ENCODE peak calls at places on chromosomes 3 and 15, in eight cellular contexts. H is IMR-90, Q is A549, P is ovary, C is HCT116, W is fibroblast of lung, E is left ventricle myocardium inferior, Y is psoas muscle. S is an unnamed sample. For H3K4me1 and H3K9me3, the result is how much of the 10 kb centered on the place peaks cover.

GRCh38 chr3:46132565-46132964 is 75.5 kb downstream of the CCR1 start:
- DNase-seq in H (no peak), Q (no peak), P (no peak), C (no peak), W (no peak), E (no peak), Y (no peak), S (no peak)

GRCh38 chr15:69321041-69321554 is 22.4 kb downstream of the PAQR5 start:
- DNase-seq in H (peak), Q (no peak), P (no peak), C (no peak), W (no peak), E (no peak), Y (no peak), S (no peak)

GRCh38 chr3:123396171-123397049 is 52.5 kb downstream of the ADCY5 start:
- DNase-seq in H (no peak), Q (no peak), P (no peak), C (no peak), W (no peak), E (no peak), Y (no peak), S (no peak)

GRCh38 chr3:122074621-122075265 is 19.6 kb downstream of the CD86 start:
- DNase-seq in H (no peak), Q (no peak), P (no peak), C (no peak), W (no peak), E (peak), Y (peak), S (no peak)

GRCh38 chr3:179348325-179349013 is 960 bp downstream of the MFN1 start:
- DNase-seq in H (no peak), Q (no peak), P (no peak), C (no peak), W (no peak), E (no peak), Y (no peak), S (no peak)

GRCh38 chr15:57518779-57519410 is 72.8 kb upstream of the MYZAP start:
- DNase-seq in H (no peak), Q (no peak), P (no peak), C (no peak), W (no peak), E (no peak), Y (no peak), S (no peak)

GRCh38 chr15:68652141-68652540 is 73.3 kb downstream of the CORO2B start:
- DNase-seq in H (no peak), Q (no peak), P (peak), C (no peak), W (no peak), E (peak), Y (no peak), S (no peak)

GRCh38 chr3:69838217-69838616 is 99.0 kb downstream of the MITF start:
- DNase-seq in H (peak), Q (no peak), P (no peak), C (no peak), W (peak), E (no peak), Y (no peak), S (no peak)

GRCh38 chr3:13228584-13228983 is 155.4 kb upstream of the IQSEC1 start:
- DNase-seq in H (no peak), Q (no peak), P (no peak), C (no peak), W (no peak), E (no peak), Y (no peak), S (no peak)

GRCh38 chr15:52698514-52698913 is 19.3 kb upstream of the ATOSA start:
- DNase-seq in H (peak), Q (no peak), P (no peak), C (no peak), W (no peak), E (no peak), Y (no peak), S (no peak)

GRCh38 chr3:150545419-150546225 is 674 bp downstream of the SERP1 start:
- DNase-seq in H (no peak), Q (no peak), P (no peak), C (no peak), W (peak), E (peak), Y (no peak), S (no peak)

GRCh38 chr3:32078085-32078634 is 28.3 kb upstream of the GPD1L start:
- DNase-seq in H (no peak), Q (no peak), P (no peak), C (no peak), W (no peak), E (no peak), Y (no peak), S (no peak)

GRCh38 chr3:117898722-117899121 is 1135.9 kb downstream of the IGSF11 start:
- DNase-seq in H (no peak), Q (no peak), P (no peak), C (peak), W (no peak), E (no peak), Y (no peak), S (peak)

GRCh38 chr3:33746412-33747116 is 28.5 kb upstream of the CLASP2 start:
- DNase-seq in H (no peak), Q (no peak), P (no peak), C (no peak), W (no peak), E (no peak), Y (no peak), S (no peak)

GRCh38 chr3:133371181-133371580 is 28.7 kb upstream of the BFSP2 start:
- DNase-seq in H (no peak), Q (no peak), P (no peak), C (no peak), W (no peak), E (no peak), Y (no peak), S (no peak)

DNA sequence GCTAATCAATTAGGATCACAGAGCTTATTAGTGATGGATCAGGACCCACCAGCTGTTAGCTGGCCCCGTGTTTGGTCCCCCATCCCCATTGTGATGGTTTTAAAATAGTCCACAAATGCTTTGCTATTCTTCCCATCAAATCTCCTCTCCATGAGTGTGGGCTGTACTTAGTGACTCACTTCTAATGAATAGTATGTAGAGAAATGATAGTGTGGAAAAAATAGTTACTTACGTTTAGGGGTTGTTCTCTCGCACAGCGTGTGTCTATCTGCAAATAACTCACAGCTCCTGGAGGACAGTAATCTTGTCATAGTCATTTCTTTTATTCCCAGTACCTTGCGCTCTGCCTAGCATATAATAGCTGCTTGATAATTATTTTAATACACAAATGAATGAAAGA is 74.2 kb upstream of the KLF13 start:
- DNase-seq in H (no peak), Q (no peak), P (no peak), C (no peak), W (peak), E (no peak), Y (no peak), S (no peak)
- H3K4me1 ChIP-seq in H (under half), Q (under half), P (under half), C (under half), W (under half), E (under half), Y (under half), S (under half)

DNA sequence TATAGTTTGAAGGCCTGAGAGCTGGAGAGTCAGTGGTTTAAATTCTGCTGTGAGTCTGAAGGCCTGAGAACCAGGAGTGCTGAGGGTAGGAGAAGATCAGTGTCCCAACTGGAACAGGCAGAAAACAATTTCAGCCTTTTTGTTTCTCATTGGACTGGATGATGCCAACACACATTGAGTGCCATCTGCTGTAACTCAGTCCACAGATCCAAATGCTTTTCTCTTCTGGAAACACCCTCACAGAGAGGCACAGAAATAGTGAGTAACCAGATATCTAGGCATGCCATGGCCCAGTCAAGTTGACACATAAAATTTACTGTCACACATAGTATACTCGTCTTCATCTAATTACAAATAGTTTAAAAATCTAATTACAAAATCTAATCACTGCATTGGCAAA is 100.8 kb downstream of the NEO1 start:
- DNase-seq in H (no peak), Q (no peak), P (no peak), C (no peak), W (no peak), E (no peak), Y (no peak), S (no peak)
- H3K9me3 ChIP-seq in H (under half), Q (under half), P (under half), C (under half), W (under half), E (under half), Y (under half), S (under half)

GRCh38 chr3:89107461-89108035 is at the start of gene EPHA3:
- DNase-seq in H (peak), Q (peak), P (peak), C (no peak), W (peak), E (peak), Y (peak), S (peak)
- H3K4me3 ChIP-seq in H (peak), Q (peak), P (peak), C (no peak), W (peak), E (peak), Y (peak), S (peak)

GRCh38 chr15:67101981-67102929 is 36.9 kb downstream of the SMAD3 start:
- DNase-seq in H (peak), Q (no peak), P (no peak), C (no peak), W (peak), E (no peak), Y (no peak), S (no peak)

GRCh38 chr15:67103869-67104268 is 38.5 kb downstream of the SMAD3 start:
- DNase-seq in H (no peak), Q (no peak), P (no peak), C (no peak), W (no peak), E (no peak), Y (no peak), S (no peak)

GRCh38 chr15:67104453-67104852 is 39.1 kb downstream of the SMAD3 start:
- DNase-seq in H (no peak), Q (no peak), P (no peak), C (no peak), W (no peak), E (no peak), Y (no peak), S (no peak)

GRCh38 chr15:67103021-67103420 is 37.6 kb downstream of the SMAD3 start:
- DNase-seq in H (no peak), Q (no peak), P (no peak), C (no peak), W (no peak), E (no peak), Y (no peak), S (no peak)

GRCh38 chr15:67103432-67103831 is 38.0 kb downstream of the SMAD3 start:
- DNase-seq in H (no peak), Q (no peak), P (no peak), C (no peak), W (no peak), E (no peak), Y (no peak), S (no peak)
- H3K4me1 ChIP-seq in H (half or more), Q (half or more), P (under half), C (half or more), W (half or more), E (half or more), Y (half or more), S (under half)

S was measured in HAP-1.